ENCODE peak calls at places on chromosomes 1 and 21, in six cellular contexts. C, E, S, M, Y and V are unnamed samples.

GRCh38 chr1:236083650-236084385 is 18.9 kb upstream of the NID1 start:
- DNase-seq in C (no peak), E (no peak), S (no peak), M (no peak), Y (no peak), V (no peak)

GRCh38 chr1:245716561-245716960 is 561.8 kb downstream of the KIF26B start:
- DNase-seq in C (no peak), E (no peak), S (no peak), M (no peak), Y (no peak), V (no peak)

GRCh38 chr1:218874313-218874712 is 299.4 kb upstream of the LYPLAL1 start:
- DNase-seq in C (no peak), E (no peak), S (no peak), M (no peak), Y (peak; percentile 11), V (no peak)

GRCh38 chr1:206716519-206717236 is 32.0 kb downstream of the MAPKAPK2 start:
- DNase-seq in C (no peak), E (no peak), S (no peak), M (no peak), Y (no peak), V (no peak)

GRCh38 chr1:91478693-91479234 is 21.9 kb upstream of the CDC7 start:
- DNase-seq in C (no peak), E (no peak), S (no peak), M (no peak), Y (no peak), V (no peak)

GRCh38 chr1:199279872-199280649 is 641.2 kb downstream of the PTPRC start:
- DNase-seq in C (no peak), E (no peak), S (no peak), M (no peak), Y (no peak), V (no peak)

GRCh38 chr1:164518692-164519332 is 40.2 kb upstream of the PBX1 start:
- DNase-seq in C (no peak), E (no peak), S (peak; percentile 76), M (no peak), Y (no peak), V (no peak)

GRCh38 chr21:25942145-25942544 is 207.4 kb downstream of the GABPA start:
- DNase-seq in C (no peak), E (no peak), S (no peak), M (no peak), Y (no peak), V (no peak)

GRCh38 chr1:10646347-10646861 is 150.0 kb downstream of the CASZ1 start:
- DNase-seq in C (no peak), E (no peak), S (peak; percentile 37), M (no peak), Y (peak; percentile 20), V (no peak)

GRCh38 chr1:118101989-118102388 is 83.0 kb downstream of the SPAG17 start:
- DNase-seq in C (no peak), E (no peak), S (no peak), M (no peak), Y (no peak), V (no peak)

GRCh38 chr1:32494196-32494595 is 29.3 kb downstream of the ZBTB8B start:
- DNase-seq in C (no peak), E (no peak), S (peak; percentile 34), M (no peak), Y (no peak), V (no peak)